ENCODE peak calls at places on chromosomes 7 and 10, in five cellular contexts. C is GM23338, K is SK-N-SH, V is neural progenitor cell, H is MM.1S. D is an unnamed sample.

GRCh38 chr7:78161781-78162180 is 363.2 kb downstream of the PHTF2 start:
- DNase-seq in C (no peak), K (no peak), V (no peak), H (no peak), D (no peak)

GRCh38 chr7:88455696-88456095 is 149.0 kb upstream of the STEAP4 start:
- DNase-seq in C (no peak), K (no peak), V (no peak), H (no peak), D (peak; percentile 66)

GRCh38 chr10:114684085-114684821 is 26.2 kb upstream of the ABLIM1 start:
- DNase-seq in C (no peak), K (peak; percentile 24), V (no peak), H (no peak), D (no peak)

GRCh38 chr7:23114854-23115253 is 9.3 kb downstream of the KLHL7 start:
- DNase-seq in C (no peak), K (no peak), V (no peak), H (no peak), D (no peak)

GRCh38 chr7:18788026-18788425 is 292.5 kb downstream of the HDAC9 start:
- DNase-seq in C (no peak), K (peak; percentile 37), V (no peak), H (no peak), D (no peak)

GRCh38 chr10:624605-625334 is 64.7 kb downstream of the DIP2C start:
- DNase-seq in C (peak; percentile 77), K (peak; percentile 59), V (peak; percentile 61), H (no peak), D (peak; percentile 70)

GRCh38 chr10:93654201-93654600 is 41.9 kb downstream of the PDE6C start:
- DNase-seq in C (no peak), K (no peak), V (no peak), H (no peak), D (no peak)

GRCh38 chr10:47450442-47450841 is 33.5 kb downstream of the ANXA8 start:
- DNase-seq in C (no peak), K (no peak), V (no peak), H (no peak), D (no peak)

GRCh38 chr7:151680810-151681209 is 161.1 kb upstream of the RHEB start:
- DNase-seq in C (no peak), K (no peak), V (no peak), H (no peak), D (no peak)

GRCh38 chr7:28768577-28769147 is 189.5 kb downstream of the TRIL start:
- DNase-seq in C (no peak), K (no peak), V (no peak), H (no peak), D (no peak)

GRCh38 chr10:2926918-2927660 is 140.3 kb upstream of the PFKP start:
- DNase-seq in C (no peak), K (no peak), V (no peak), H (no peak), D (no peak)

GRCh38 chr10:230758-231157 is 95.5 kb downstream of the ZMYND11 start:
- DNase-seq in C (peak; percentile 61), K (peak; percentile 33), V (peak; percentile 19), H (no peak), D (no peak)

GRCh38 chr7:21108182-21108581 is 319.7 kb upstream of the SP4 start:
- DNase-seq in C (peak; percentile 21), K (no peak), V (peak; percentile 11), H (no peak), D (no peak)

GRCh38 chr10:69069090-69070042 is 18.5 kb upstream of the SRGN start:
- DNase-seq in C (peak; percentile 46), K (no peak), V (no peak), H (no peak), D (no peak)

GRCh38 chr10:114520453-114520852 is 116.2 kb upstream of the AFAP1L2 start:
- DNase-seq in C (no peak), K (no peak), V (no peak), H (no peak), D (peak; percentile 92)

GRCh38 chr7:124954766-124955165 is 25.1 kb upstream of the POT1 start:
- DNase-seq in C (no peak), K (no peak), V (no peak), H (no peak), D (no peak)

GRCh38 chr10:92591550-92592140 is 1.3 kb upstream of the KIF11 start:
- DNase-seq in C (peak; percentile 96), K (peak; percentile 87), V (peak; percentile 91), H (peak; percentile 96), D (peak; percentile 83)

GRCh38 chr7:650339-651031 is 76.0 kb upstream of the DNAAF5 start:
- DNase-seq in C (no peak), K (no peak), V (no peak), H (no peak), D (no peak)

GRCh38 chr7:24732646-24733413 is 24.4 kb downstream of the GSDME start:
- DNase-seq in C (no peak), K (no peak), V (no peak), H (peak; percentile 94), D (peak; percentile 72)

GRCh38 chr7:108076141-108076540 is 54.0 kb downstream of the LAMB4 start:
- DNase-seq in C (no peak), K (no peak), V (no peak), H (no peak), D (no peak)

GRCh38 chr7:157599491-157599890 is 262.7 kb downstream of the DNAJB6 start:
- DNase-seq in C (no peak), K (no peak), V (no peak), H (no peak), D (no peak)

GRCh38 chr7:121167971-121168370 is 160.8 kb upstream of the WNT16 start:
- DNase-seq in C (no peak), K (no peak), V (no peak), H (no peak), D (no peak)

GRCh38 chr10:29277296-29277695 is 11.6 kb upstream of the LYZL1 start:
- DNase-seq in C (no peak), K (peak; percentile 22), V (no peak), H (no peak), D (no peak)

GRCh38 chr10:69124558-69125121 is 662 bp downstream of the VPS26A start:
- DNase-seq in C (peak; percentile 69), K (peak; percentile 44), V (peak; percentile 50), H (peak; percentile 56), D (peak; percentile 50)

GRCh38 chr10:106226123-106226522 is 938.4 kb downstream of the SORCS1 start:
- DNase-seq in C (no peak), K (no peak), V (no peak), H (no peak), D (no peak)

GRCh38 chr10:72334832-72335393 is 19.8 kb downstream of the DNAJB12 start:
- DNase-seq in C (peak; percentile 43), K (peak; percentile 56), V (no peak), H (peak; percentile 98), D (no peak)

GRCh38 chr7:117666019-117666418 is 186.2 kb downstream of the CFTR start:
- DNase-seq in C (no peak), K (no peak), V (no peak), H (no peak), D (peak; percentile 26)

GRCh38 chr7:28088032-28088431 is 92.6 kb downstream of the JAZF1 start:
- DNase-seq in C (no peak), K (no peak), V (no peak), H (peak; percentile 72), D (no peak)

GRCh38 chr10:21494221-21495001 is 31.1 kb downstream of the SKIDA1 start:
- DNase-seq in C (peak; percentile 64), K (peak; percentile 69), V (peak; percentile 67), H (no peak), D (no peak)

GRCh38 chr10:91247360-91248111 is 27.1 kb downstream of the PCGF5 start:
- DNase-seq in C (peak; percentile 28), K (no peak), V (peak; percentile 30), H (no peak), D (no peak)

GRCh38 chr7:47258798-47259197 is 323.1 kb downstream of the TNS3 start:
- DNase-seq in C (no peak), K (no peak), V (no peak), H (no peak), D (no peak)

GRCh38 chr7:1536768-1537630 is 6.5 kb downstream of the MAFK start:
- DNase-seq in C (peak; percentile 93), K (peak; percentile 87), V (peak; percentile 83), H (no peak), D (peak; percentile 99)

GRCh38 chr10:128078136-128078969 is 47.9 kb downstream of the MKI67 start:
- DNase-seq in C (peak; percentile 77), K (peak; percentile 86), V (peak; percentile 63), H (peak; percentile 49), D (peak; percentile 39)

GRCh38 chr7:129530881-129531391 is 28.6 kb downstream of the SMKR1 start:
- DNase-seq in C (no peak), K (no peak), V (no peak), H (no peak), D (peak; percentile 64)

GRCh38 chr7:88669913-88670312 is 89.6 kb upstream of the ZNF804B start:
- DNase-seq in C (no peak), K (no peak), V (no peak), H (no peak), D (no peak)

DNA sequence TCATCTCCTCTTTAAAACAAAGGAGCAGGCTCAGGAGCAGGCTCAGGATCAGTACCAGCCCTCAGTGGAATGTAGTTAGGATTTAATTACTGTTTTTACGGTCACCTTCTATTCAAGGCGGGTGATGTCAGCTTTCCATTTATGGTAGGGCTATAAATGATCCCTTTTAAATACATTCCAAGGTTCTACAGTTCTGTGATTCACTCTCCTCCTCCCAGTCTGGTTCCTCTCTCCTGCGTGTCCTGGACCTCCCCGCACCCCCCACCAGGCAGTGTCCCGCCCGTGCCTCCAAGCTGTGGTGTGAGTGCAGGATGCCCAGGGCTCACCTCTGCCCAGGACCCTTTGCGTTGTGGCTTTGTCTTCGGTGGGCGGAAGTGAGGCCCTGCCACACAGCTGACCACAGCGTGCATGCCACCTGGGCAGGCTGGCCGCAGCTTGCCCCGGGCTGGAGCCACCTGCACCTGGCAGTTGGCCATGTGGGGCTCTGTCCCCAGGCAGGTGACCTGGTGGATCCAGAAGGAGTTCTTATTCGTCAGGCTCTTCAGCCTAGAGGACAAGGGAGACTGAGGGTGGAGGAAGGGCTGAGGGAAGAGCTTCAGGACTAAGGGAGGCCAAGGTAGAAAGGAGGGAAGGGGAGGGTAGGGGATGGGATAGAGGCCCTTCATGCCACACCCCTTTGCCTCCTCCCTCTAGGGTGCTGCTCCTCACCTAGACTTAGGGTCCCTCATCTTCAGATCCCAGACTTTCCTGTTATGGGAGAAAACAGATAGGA is 9.1 kb downstream of the LOXL4 start:
- DNase-seq in C (no peak), K (no peak), V (no peak), H (peak; percentile 68), D (peak; percentile 59)
- H3F3A ChIP-seq in C (no peaks in the 10 kb centered on the region), K (no peaks in the 10 kb centered on the region), V (no peaks in the 10 kb centered on the region), H (peaks cover 15% of the 10 kb centered on the region), D (no peaks in the 10 kb centered on the region)

DNA sequence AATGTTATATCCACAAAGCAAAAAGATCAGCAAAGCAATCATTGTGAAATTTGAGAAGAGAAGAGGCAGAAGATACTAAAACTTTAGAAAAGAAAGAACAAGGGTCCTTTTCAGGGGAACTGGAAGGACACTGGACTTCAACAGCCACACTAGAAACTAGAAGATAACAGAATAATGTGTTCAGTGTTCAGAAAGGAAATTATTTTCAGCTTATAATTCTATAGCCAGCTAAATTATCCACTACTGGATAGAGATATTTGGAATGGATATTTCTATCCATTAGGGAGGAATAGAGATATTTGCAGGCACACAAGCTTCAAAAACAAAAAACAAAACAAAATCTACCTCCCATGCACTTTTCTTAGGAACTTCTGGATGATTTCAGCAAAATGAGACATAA is 12.8 kb downstream of the ANXA11 start:
- DNase-seq in C (no peak), K (no peak), V (no peak), H (no peak), D (no peak)
- H3K79me2 ChIP-seq in C (peaks cover 85% of the 10 kb centered on the region), K (peaks cover 68% of the 10 kb centered on the region), V (no peaks in the 10 kb centered on the region), H (peaks cover 91% of the 10 kb centered on the region), D (peaks cover 94% of the 10 kb centered on the region)

GRCh38 chr10:60795465-60796202 is 17.4 kb downstream of the CDK1 start:
- DNase-seq in C (no peak), K (no peak), V (no peak), H (no peak), D (no peak)
- H3F3A ChIP-seq in C (no peaks in the 10 kb centered on the region), K (peaks cover 4% of the 10 kb centered on the region), V (peaks cover 30% of the 10 kb centered on the region), H (peaks cover 3% of the 10 kb centered on the region), D (peaks cover 30% of the 10 kb centered on the region)

GRCh38 chr10:26214004-26214403 is 2.6 kb upstream of the GAD2 start:
- DNase-seq in C (peak; percentile 91), K (no peak), V (peak; percentile 86), H (no peak), D (no peak)
- H3K79me2 ChIP-seq in C (no peaks in the 10 kb centered on the region), K (no peaks in the 10 kb centered on the region), V (no peaks in the 10 kb centered on the region), H (no peaks in the 10 kb centered on the region), D (no peaks in the 10 kb centered on the region)

D was measured in PC-9.